ENCODE peak calls at places on chromosomes 2 and 18, in six cellular contexts. A is NCI-H774; K is T-helper 1 cell; W is stimulated activated CD8-positive, alpha-beta memory T cell treated with anti-CD3 and anti-CD28 coated beads, Interleukin-2, amount 100 ng/mL, for 48 hours; N is foreskin fibroblast; H is lower leg skin. V is an unnamed sample.

GRCh38 chr2:45777996-45778719 is 126.7 kb downstream of the PRKCE start:
- DNase-seq in A (no peak), K (no peak), W (no peak), N (no peak), H (no peak), V (no peak)

GRCh38 chr2:169005080-169005598 is 26.0 kb downstream of the ABCB11 start:
- DNase-seq in A (no peak), K (no peak), W (no peak), N (no peak), H (no peak), V (no peak)

GRCh38 chr2:232859385-232859916 is 10.6 kb upstream of the SNORC start:
- DNase-seq in A (no peak), K (no peak), W (no peak), N (no peak), H (no peak), V (no peak)

GRCh38 chr18:3104190-3105054 is 91.5 kb upstream of the LPIN2 start:
- DNase-seq in A (no peak), K (no peak), W (no peak), N (peak; percentile 59), H (no peak), V (no peak)

GRCh38 chr2:222756362-222756831 is 84.9 kb downstream of the MOGAT1 start:
- DNase-seq in A (no peak), K (no peak), W (no peak), N (no peak), H (no peak), V (no peak)

GRCh38 chr2:178211943-178212342 is 17.6 kb downstream of the OSBPL6 start:
- DNase-seq in A (no peak), K (no peak), W (no peak), N (no peak), H (no peak), V (no peak)

GRCh38 chr2:41859615-41860014 is 188.2 kb upstream of the PKDCC start:
- DNase-seq in A (no peak), K (no peak), W (no peak), N (no peak), H (no peak), V (no peak)

GRCh38 chr2:157325786-157326185 is at the start of gene ERMN:
- DNase-seq in A (peak; percentile 2), K (no peak), W (no peak), N (no peak), H (no peak), V (no peak)

GRCh38 chr18:67608171-67608570 is 91.7 kb upstream of the DSEL start:
- DNase-seq in A (no peak), K (no peak), W (no peak), N (no peak), H (no peak), V (no peak)

GRCh38 chr18:32552421-32553030 is 81.8 kb upstream of the GAREM1 start:
- DNase-seq in A (peak; percentile 76), K (peak; percentile 14), W (peak; percentile 19), N (peak; percentile 12), H (peak; percentile 63), V (peak; percentile 94)

GRCh38 chr2:238009563-238009962 is 42.7 kb downstream of the UBE2F start:
- DNase-seq in A (no peak), K (no peak), W (no peak), N (no peak), H (no peak), V (peak; percentile 47)

GRCh38 chr2:55618025-55618648 is 715 bp upstream of the PPP4R3B start:
- DNase-seq in A (no peak), K (no peak), W (no peak), N (no peak), H (no peak), V (no peak)

GRCh38 chr2:85511008-85511895 is 27.7 kb upstream of the MAT2A start:
- DNase-seq in A (no peak), K (no peak), W (no peak), N (no peak), H (no peak), V (no peak)

GRCh38 chr18:78390985-78391384 is 588.6 kb upstream of the SALL3 start:
- DNase-seq in A (no peak), K (no peak), W (no peak), N (no peak), H (no peak), V (no peak)

GRCh38 chr2:140085674-140086073 is 1305.5 kb upstream of the NXPH2 start:
- DNase-seq in A (no peak), K (no peak), W (no peak), N (no peak), H (no peak), V (no peak)

GRCh38 chr2:88999365-88999764 is 307.9 kb downstream of the RPIA start:
- DNase-seq in A (no peak), K (no peak), W (no peak), N (no peak), H (no peak), V (no peak)

GRCh38 chr2:241772063-241772499 is 4.5 kb upstream of the GAL3ST2 start:
- DNase-seq in A (no peak), K (no peak), W (no peak), N (no peak), H (no peak), V (no peak)

GRCh38 chr2:176827269-176827668 is 385.3 kb upstream of the HNRNPA3 start:
- DNase-seq in A (no peak), K (no peak), W (peak; percentile 56), N (no peak), H (no peak), V (no peak)

GRCh38 chr18:1361931-1362330 is 457.3 kb downstream of the ADCYAP1 start:
- DNase-seq in A (no peak), K (no peak), W (no peak), N (no peak), H (no peak), V (peak; percentile 38)

GRCh38 chr2:236862961-236863728 is 222.5 kb upstream of the COPS8 start:
- DNase-seq in A (no peak), K (no peak), W (no peak), N (peak; percentile 95), H (no peak), V (no peak)

GRCh38 chr2:227461878-227462462 is 10.0 kb upstream of the AGFG1 start:
- DNase-seq in A (no peak), K (no peak), W (no peak), N (no peak), H (no peak), V (no peak)

GRCh38 chr2:84556190-84556589 is 39.9 kb downstream of the DNAH6 start:
- DNase-seq in A (no peak), K (no peak), W (no peak), N (no peak), H (no peak), V (peak; percentile 18)

GRCh38 chr18:58669731-58670379 is 1.4 kb upstream of the MALT1 start:
- DNase-seq in A (peak; percentile 80), K (no peak), W (no peak), N (no peak), H (no peak), V (peak; percentile 76)

GRCh38 chr2:56314809-56315208 is 131.0 kb downstream of the CCDC85A start:
- DNase-seq in A (no peak), K (no peak), W (no peak), N (no peak), H (no peak), V (no peak)

GRCh38 chr2:233965032-233965614 is 48.0 kb downstream of the TRPM8 start:
- DNase-seq in A (no peak), K (no peak), W (no peak), N (no peak), H (no peak), V (no peak)

GRCh38 chr2:19748711-19749506 is 152.9 kb downstream of the TTC32 start:
- DNase-seq in A (no peak), K (no peak), W (no peak), N (no peak), H (no peak), V (no peak)

GRCh38 chr18:58618822-58619553 is 9.9 kb downstream of the ALPK2 start:
- DNase-seq in A (no peak), K (no peak), W (no peak), N (no peak), H (no peak), V (no peak)

GRCh38 chr2:135945521-135945920 is 39.9 kb downstream of the DARS1 start:
- DNase-seq in A (no peak), K (no peak), W (no peak), N (no peak), H (no peak), V (no peak)

GRCh38 chr2:240399419-240400318 is 35.8 kb upstream of the GPC1 start:
- DNase-seq in A (no peak), K (no peak), W (no peak), N (no peak), H (no peak), V (no peak)

GRCh38 chr2:28274911-28275685 is 117.6 kb upstream of the FOSL2 start:
- DNase-seq in A (no peak), K (no peak), W (no peak), N (peak; percentile 83), H (peak; percentile 72), V (peak; percentile 46)

GRCh38 chr18:31741096-31741735 is 19.5 kb downstream of the SLC25A52 start:
- DNase-seq in A (peak; percentile 2), K (peak; percentile 15), W (peak; percentile 9), N (no peak), H (peak; percentile 45), V (no peak)

GRCh38 chr2:84925336-84925723 is 19.9 kb downstream of the TMSB10 start:
- DNase-seq in A (no peak), K (no peak), W (no peak), N (no peak), H (no peak), V (no peak)

GRCh38 chr2:68832161-68832869 is 38.9 kb downstream of the BMP10 start:
- DNase-seq in A (peak; percentile 5), K (peak; percentile 7), W (peak; percentile 54), N (no peak), H (peak; percentile 58), V (no peak)

GRCh38 chr18:21960189-21960588 is 209.2 kb upstream of the GATA6 start:
- DNase-seq in A (no peak), K (no peak), W (no peak), N (no peak), H (no peak), V (no peak)

GRCh38 chr2:54947121-54947520 is 103.1 kb downstream of the RTN4 start:
- DNase-seq in A (no peak), K (no peak), W (no peak), N (no peak), H (no peak), V (no peak)

GRCh38 chr18:74139888-74140287 is 7.7 kb downstream of the FBXO15 start:
- DNase-seq in A (no peak), K (no peak), W (no peak), N (peak; percentile 53), H (no peak), V (no peak)

V was measured in NCI-H510A treated with DMSO at 0.1 percent for 48 hours.